ENCODE peak calls at places on chromosomes 4 and X, in nine cellular contexts. One of them, this sample, is unnamed.

GRCh38 chrX:734411-734810 is 103.8 kb downstream of the SHOX start:
- DNase-seq in stimulated activated CD8-positive, alpha-beta memory T cell treated with anti-CD3 and anti-CD28 coated beads, Interleukin-12 subunit alpha, Interleukin-12 subunit beta, amount 100 ng/mL, for 1 hour: no peak
- DNase-seq in activated CD4-positive, alpha-beta memory T cell treated with anti-CD3 and anti-CD28 coated beads for 36 hours: no peak
- DNase-seq in choroid plexus epithelial cell: no peak
- DNase-seq in RCC 7860: no peak
- DNase-seq in heart right ventricle: no peak
- DNase-seq in amniotic stem cell: no peak
- DNase-seq in fibroblast of gingiva: no peak
- DNase-seq in T-helper 9 cell: no peak
- DNase-seq in this sample: no peak

GRCh38 chr4:89753601-89754066 is 83.3 kb downstream of the SNCA start:
- DNase-seq in heart right ventricle: no peak
- DNase-seq in amniotic stem cell: peak; percentile 84
- DNase-seq in activated CD4-positive, alpha-beta memory T cell treated with anti-CD3 and anti-CD28 coated beads for 36 hours: no peak
- DNase-seq in fibroblast of gingiva: peak; percentile 99
- DNase-seq in stimulated activated CD8-positive, alpha-beta memory T cell treated with anti-CD3 and anti-CD28 coated beads, Interleukin-12 subunit alpha, Interleukin-12 subunit beta, amount 100 ng/mL, for 1 hour: no peak
- DNase-seq in choroid plexus epithelial cell: peak; percentile 99
- DNase-seq in RCC 7860: peak; percentile 89
- DNase-seq in T-helper 9 cell: no peak
- DNase-seq in this sample: no peak

GRCh38 chrX:7215842-7216241 is 67.9 kb upstream of the PUDP start:
- DNase-seq in amniotic stem cell: no peak
- DNase-seq in fibroblast of gingiva: peak; percentile 7
- DNase-seq in T-helper 9 cell: no peak
- DNase-seq in choroid plexus epithelial cell: no peak
- DNase-seq in stimulated activated CD8-positive, alpha-beta memory T cell treated with anti-CD3 and anti-CD28 coated beads, Interleukin-12 subunit alpha, Interleukin-12 subunit beta, amount 100 ng/mL, for 1 hour: no peak
- DNase-seq in RCC 7860: no peak
- DNase-seq in activated CD4-positive, alpha-beta memory T cell treated with anti-CD3 and anti-CD28 coated beads for 36 hours: no peak
- DNase-seq in heart right ventricle: no peak
- DNase-seq in this sample: no peak

GRCh38 chr4:40661803-40662202 is 32.1 kb upstream of the RBM47 start:
- DNase-seq in amniotic stem cell: no peak
- DNase-seq in fibroblast of gingiva: no peak
- DNase-seq in RCC 7860: no peak
- DNase-seq in choroid plexus epithelial cell: no peak
- DNase-seq in heart right ventricle: no peak
- DNase-seq in activated CD4-positive, alpha-beta memory T cell treated with anti-CD3 and anti-CD28 coated beads for 36 hours: no peak
- DNase-seq in T-helper 9 cell: no peak
- DNase-seq in stimulated activated CD8-positive, alpha-beta memory T cell treated with anti-CD3 and anti-CD28 coated beads, Interleukin-12 subunit alpha, Interleukin-12 subunit beta, amount 100 ng/mL, for 1 hour: no peak
- DNase-seq in this sample: no peak

GRCh38 chrX:24023972-24024664 is 2.9 kb downstream of the KLHL15 start:
- DNase-seq in choroid plexus epithelial cell: peak; percentile 17
- DNase-seq in activated CD4-positive, alpha-beta memory T cell treated with anti-CD3 and anti-CD28 coated beads for 36 hours: no peak
- DNase-seq in fibroblast of gingiva: peak; percentile 0
- DNase-seq in RCC 7860: no peak
- DNase-seq in amniotic stem cell: no peak
- DNase-seq in stimulated activated CD8-positive, alpha-beta memory T cell treated with anti-CD3 and anti-CD28 coated beads, Interleukin-12 subunit alpha, Interleukin-12 subunit beta, amount 100 ng/mL, for 1 hour: no peak
- DNase-seq in T-helper 9 cell: no peak
- DNase-seq in heart right ventricle: no peak
- DNase-seq in this sample: no peak

GRCh38 chrX:38513087-38513742 is 48.1 kb upstream of the TSPAN7 start:
- DNase-seq in fibroblast of gingiva: no peak
- DNase-seq in T-helper 9 cell: no peak
- DNase-seq in activated CD4-positive, alpha-beta memory T cell treated with anti-CD3 and anti-CD28 coated beads for 36 hours: no peak
- DNase-seq in heart right ventricle: no peak
- DNase-seq in choroid plexus epithelial cell: no peak
- DNase-seq in amniotic stem cell: no peak
- DNase-seq in RCC 7860: no peak
- DNase-seq in stimulated activated CD8-positive, alpha-beta memory T cell treated with anti-CD3 and anti-CD28 coated beads, Interleukin-12 subunit alpha, Interleukin-12 subunit beta, amount 100 ng/mL, for 1 hour: no peak
- DNase-seq in this sample: peak; percentile 10

GRCh38 chr4:40264995-40265909 is 68.4 kb downstream of the RHOH start:
- DNase-seq in RCC 7860: no peak
- DNase-seq in T-helper 9 cell: no peak
- DNase-seq in amniotic stem cell: no peak
- DNase-seq in fibroblast of gingiva: no peak
- DNase-seq in heart right ventricle: peak; percentile 37
- DNase-seq in stimulated activated CD8-positive, alpha-beta memory T cell treated with anti-CD3 and anti-CD28 coated beads, Interleukin-12 subunit alpha, Interleukin-12 subunit beta, amount 100 ng/mL, for 1 hour: no peak
- DNase-seq in activated CD4-positive, alpha-beta memory T cell treated with anti-CD3 and anti-CD28 coated beads for 36 hours: no peak
- DNase-seq in choroid plexus epithelial cell: peak; percentile 59
- DNase-seq in this sample: no peak

GRCh38 chr4:1948892-1949436 is 59.8 kb downstream of the NELFA start:
- DNase-seq in T-helper 9 cell: no peak
- DNase-seq in choroid plexus epithelial cell: no peak
- DNase-seq in activated CD4-positive, alpha-beta memory T cell treated with anti-CD3 and anti-CD28 coated beads for 36 hours: no peak
- DNase-seq in stimulated activated CD8-positive, alpha-beta memory T cell treated with anti-CD3 and anti-CD28 coated beads, Interleukin-12 subunit alpha, Interleukin-12 subunit beta, amount 100 ng/mL, for 1 hour: no peak
- DNase-seq in heart right ventricle: no peak
- DNase-seq in RCC 7860: no peak
- DNase-seq in amniotic stem cell: no peak
- DNase-seq in fibroblast of gingiva: no peak
- DNase-seq in this sample: no peak

GRCh38 chrX:13254076-13254785 is 65.6 kb downstream of the ATXN3L start:
- DNase-seq in heart right ventricle: no peak
- DNase-seq in activated CD4-positive, alpha-beta memory T cell treated with anti-CD3 and anti-CD28 coated beads for 36 hours: peak; percentile 28
- DNase-seq in amniotic stem cell: no peak
- DNase-seq in choroid plexus epithelial cell: peak; percentile 85
- DNase-seq in T-helper 9 cell: no peak
- DNase-seq in stimulated activated CD8-positive, alpha-beta memory T cell treated with anti-CD3 and anti-CD28 coated beads, Interleukin-12 subunit alpha, Interleukin-12 subunit beta, amount 100 ng/mL, for 1 hour: peak; percentile 3
- DNase-seq in RCC 7860: peak; percentile 5
- DNase-seq in fibroblast of gingiva: peak; percentile 9
- DNase-seq in this sample: no peak

GRCh38 chr4:189088783-189089182 is 851.9 kb upstream of the FRG1 start:
- DNase-seq in fibroblast of gingiva: no peak
- DNase-seq in amniotic stem cell: no peak
- DNase-seq in activated CD4-positive, alpha-beta memory T cell treated with anti-CD3 and anti-CD28 coated beads for 36 hours: no peak
- DNase-seq in RCC 7860: no peak
- DNase-seq in heart right ventricle: no peak
- DNase-seq in choroid plexus epithelial cell: no peak
- DNase-seq in stimulated activated CD8-positive, alpha-beta memory T cell treated with anti-CD3 and anti-CD28 coated beads, Interleukin-12 subunit alpha, Interleukin-12 subunit beta, amount 100 ng/mL, for 1 hour: no peak
- DNase-seq in T-helper 9 cell: no peak
- DNase-seq in this sample: no peak

GRCh38 chr4:182756161-182756690 is 161.0 kb downstream of the DCTD start:
- DNase-seq in activated CD4-positive, alpha-beta memory T cell treated with anti-CD3 and anti-CD28 coated beads for 36 hours: no peak
- DNase-seq in RCC 7860: no peak
- DNase-seq in fibroblast of gingiva: no peak
- DNase-seq in choroid plexus epithelial cell: no peak
- DNase-seq in heart right ventricle: no peak
- DNase-seq in amniotic stem cell: no peak
- DNase-seq in stimulated activated CD8-positive, alpha-beta memory T cell treated with anti-CD3 and anti-CD28 coated beads, Interleukin-12 subunit alpha, Interleukin-12 subunit beta, amount 100 ng/mL, for 1 hour: no peak
- DNase-seq in T-helper 9 cell: no peak
- DNase-seq in this sample: no peak

GRCh38 chrX:107728342-107729099 is 47.1 kb downstream of the TSC22D3 start:
- DNase-seq in stimulated activated CD8-positive, alpha-beta memory T cell treated with anti-CD3 and anti-CD28 coated beads, Interleukin-12 subunit alpha, Interleukin-12 subunit beta, amount 100 ng/mL, for 1 hour: no peak
- DNase-seq in RCC 7860: no peak
- DNase-seq in amniotic stem cell: no peak
- DNase-seq in fibroblast of gingiva: no peak
- DNase-seq in heart right ventricle: no peak
- DNase-seq in choroid plexus epithelial cell: no peak
- DNase-seq in activated CD4-positive, alpha-beta memory T cell treated with anti-CD3 and anti-CD28 coated beads for 36 hours: no peak
- DNase-seq in T-helper 9 cell: no peak
- DNase-seq in this sample: no peak

GRCh38 chr4:69773443-69773842 is 13.0 kb upstream of the SULT1B1 start:
- DNase-seq in choroid plexus epithelial cell: no peak
- DNase-seq in activated CD4-positive, alpha-beta memory T cell treated with anti-CD3 and anti-CD28 coated beads for 36 hours: no peak
- DNase-seq in heart right ventricle: no peak
- DNase-seq in stimulated activated CD8-positive, alpha-beta memory T cell treated with anti-CD3 and anti-CD28 coated beads, Interleukin-12 subunit alpha, Interleukin-12 subunit beta, amount 100 ng/mL, for 1 hour: no peak
- DNase-seq in T-helper 9 cell: no peak
- DNase-seq in fibroblast of gingiva: no peak
- DNase-seq in amniotic stem cell: no peak
- DNase-seq in RCC 7860: no peak
- DNase-seq in this sample: no peak

GRCh38 chr4:86916392-86916791 is 18.4 kb upstream of the AFF1 start:
- DNase-seq in fibroblast of gingiva: no peak
- DNase-seq in stimulated activated CD8-positive, alpha-beta memory T cell treated with anti-CD3 and anti-CD28 coated beads, Interleukin-12 subunit alpha, Interleukin-12 subunit beta, amount 100 ng/mL, for 1 hour: no peak
- DNase-seq in heart right ventricle: no peak
- DNase-seq in amniotic stem cell: no peak
- DNase-seq in T-helper 9 cell: no peak
- DNase-seq in choroid plexus epithelial cell: no peak
- DNase-seq in activated CD4-positive, alpha-beta memory T cell treated with anti-CD3 and anti-CD28 coated beads for 36 hours: no peak
- DNase-seq in RCC 7860: no peak
- DNase-seq in this sample: no peak

GRCh38 chr4:185311113-185311888 is 84.4 kb downstream of the LRP2BP start:
- DNase-seq in heart right ventricle: no peak
- DNase-seq in fibroblast of gingiva: no peak
- DNase-seq in choroid plexus epithelial cell: no peak
- DNase-seq in stimulated activated CD8-positive, alpha-beta memory T cell treated with anti-CD3 and anti-CD28 coated beads, Interleukin-12 subunit alpha, Interleukin-12 subunit beta, amount 100 ng/mL, for 1 hour: no peak
- DNase-seq in amniotic stem cell: no peak
- DNase-seq in T-helper 9 cell: no peak
- DNase-seq in RCC 7860: no peak
- DNase-seq in activated CD4-positive, alpha-beta memory T cell treated with anti-CD3 and anti-CD28 coated beads for 36 hours: no peak
- DNase-seq in this sample: no peak

GRCh38 chr4:127574643-127575042 is 58.1 kb upstream of the INTU start:
- DNase-seq in stimulated activated CD8-positive, alpha-beta memory T cell treated with anti-CD3 and anti-CD28 coated beads, Interleukin-12 subunit alpha, Interleukin-12 subunit beta, amount 100 ng/mL, for 1 hour: no peak
- DNase-seq in fibroblast of gingiva: no peak
- DNase-seq in amniotic stem cell: no peak
- DNase-seq in choroid plexus epithelial cell: no peak
- DNase-seq in RCC 7860: no peak
- DNase-seq in heart right ventricle: no peak
- DNase-seq in activated CD4-positive, alpha-beta memory T cell treated with anti-CD3 and anti-CD28 coated beads for 36 hours: no peak
- DNase-seq in T-helper 9 cell: no peak
- DNase-seq in this sample: no peak

GRCh38 chr4:86357608-86358007 is 2.2 kb downstream of the MAPK10 start:
- DNase-seq in amniotic stem cell: no peak
- DNase-seq in choroid plexus epithelial cell: peak; percentile 9
- DNase-seq in stimulated activated CD8-positive, alpha-beta memory T cell treated with anti-CD3 and anti-CD28 coated beads, Interleukin-12 subunit alpha, Interleukin-12 subunit beta, amount 100 ng/mL, for 1 hour: no peak
- DNase-seq in heart right ventricle: no peak
- DNase-seq in activated CD4-positive, alpha-beta memory T cell treated with anti-CD3 and anti-CD28 coated beads for 36 hours: no peak
- DNase-seq in RCC 7860: no peak
- DNase-seq in fibroblast of gingiva: no peak
- DNase-seq in T-helper 9 cell: no peak
- DNase-seq in this sample: no peak

GRCh38 chrX:105375816-105376215 is 155.3 kb upstream of the TEX13A start:
- DNase-seq in T-helper 9 cell: no peak
- DNase-seq in amniotic stem cell: no peak
- DNase-seq in choroid plexus epithelial cell: peak; percentile 85
- DNase-seq in heart right ventricle: no peak
- DNase-seq in activated CD4-positive, alpha-beta memory T cell treated with anti-CD3 and anti-CD28 coated beads for 36 hours: no peak
- DNase-seq in RCC 7860: no peak
- DNase-seq in fibroblast of gingiva: peak; percentile 24
- DNase-seq in stimulated activated CD8-positive, alpha-beta memory T cell treated with anti-CD3 and anti-CD28 coated beads, Interleukin-12 subunit alpha, Interleukin-12 subunit beta, amount 100 ng/mL, for 1 hour: no peak
- DNase-seq in this sample: no peak

GRCh38 chrX:21934414-21934813 is 6.1 kb upstream of the SMS start:
- DNase-seq in heart right ventricle: no peak
- DNase-seq in activated CD4-positive, alpha-beta memory T cell treated with anti-CD3 and anti-CD28 coated beads for 36 hours: no peak
- DNase-seq in RCC 7860: peak; percentile 32
- DNase-seq in stimulated activated CD8-positive, alpha-beta memory T cell treated with anti-CD3 and anti-CD28 coated beads, Interleukin-12 subunit alpha, Interleukin-12 subunit beta, amount 100 ng/mL, for 1 hour: no peak
- DNase-seq in fibroblast of gingiva: no peak
- DNase-seq in T-helper 9 cell: no peak
- DNase-seq in amniotic stem cell: no peak
- DNase-seq in choroid plexus epithelial cell: no peak
- DNase-seq in this sample: no peak

GRCh38 chrX:140091276-140091886 is 126.1 kb upstream of the CXorf66 start:
- DNase-seq in RCC 7860: no peak
- DNase-seq in activated CD4-positive, alpha-beta memory T cell treated with anti-CD3 and anti-CD28 coated beads for 36 hours: peak; percentile 43
- DNase-seq in T-helper 9 cell: peak; percentile 4
- DNase-seq in choroid plexus epithelial cell: no peak
- DNase-seq in heart right ventricle: peak; percentile 21
- DNase-seq in amniotic stem cell: no peak
- DNase-seq in stimulated activated CD8-positive, alpha-beta memory T cell treated with anti-CD3 and anti-CD28 coated beads, Interleukin-12 subunit alpha, Interleukin-12 subunit beta, amount 100 ng/mL, for 1 hour: no peak
- DNase-seq in fibroblast of gingiva: no peak
- DNase-seq in this sample: no peak

GRCh38 chrX:10769696-10770619 is 149.6 kb upstream of the MID1 start:
- DNase-seq in RCC 7860: no peak
- DNase-seq in choroid plexus epithelial cell: peak; percentile 62
- DNase-seq in fibroblast of gingiva: peak; percentile 57
- DNase-seq in activated CD4-positive, alpha-beta memory T cell treated with anti-CD3 and anti-CD28 coated beads for 36 hours: no peak
- DNase-seq in heart right ventricle: no peak
- DNase-seq in T-helper 9 cell: no peak
- DNase-seq in amniotic stem cell: peak; percentile 31
- DNase-seq in stimulated activated CD8-positive, alpha-beta memory T cell treated with anti-CD3 and anti-CD28 coated beads, Interleukin-12 subunit alpha, Interleukin-12 subunit beta, amount 100 ng/mL, for 1 hour: no peak
- DNase-seq in this sample: peak; percentile 35

GRCh38 chr4:47837582-47838294 is at the start of gene CORIN:
- DNase-seq in choroid plexus epithelial cell: no peak
- DNase-seq in heart right ventricle: peak; percentile 41
- DNase-seq in amniotic stem cell: no peak
- DNase-seq in RCC 7860: no peak
- DNase-seq in activated CD4-positive, alpha-beta memory T cell treated with anti-CD3 and anti-CD28 coated beads for 36 hours: peak; percentile 59
- DNase-seq in fibroblast of gingiva: no peak
- DNase-seq in stimulated activated CD8-positive, alpha-beta memory T cell treated with anti-CD3 and anti-CD28 coated beads, Interleukin-12 subunit alpha, Interleukin-12 subunit beta, amount 100 ng/mL, for 1 hour: no peak
- DNase-seq in T-helper 9 cell: peak; percentile 10
- DNase-seq in this sample: no peak

GRCh38 chr4:8303081-8303480 is 33.5 kb downstream of the HTRA3 start:
- DNase-seq in amniotic stem cell: no peak
- DNase-seq in RCC 7860: no peak
- DNase-seq in fibroblast of gingiva: no peak
- DNase-seq in T-helper 9 cell: no peak
- DNase-seq in stimulated activated CD8-positive, alpha-beta memory T cell treated with anti-CD3 and anti-CD28 coated beads, Interleukin-12 subunit alpha, Interleukin-12 subunit beta, amount 100 ng/mL, for 1 hour: no peak
- DNase-seq in heart right ventricle: no peak
- DNase-seq in choroid plexus epithelial cell: no peak
- DNase-seq in activated CD4-positive, alpha-beta memory T cell treated with anti-CD3 and anti-CD28 coated beads for 36 hours: no peak
- DNase-seq in this sample: no peak

GRCh38 chrX:39253551-39253950 is 452.3 kb downstream of the MID1IP1 start:
- DNase-seq in stimulated activated CD8-positive, alpha-beta memory T cell treated with anti-CD3 and anti-CD28 coated beads, Interleukin-12 subunit alpha, Interleukin-12 subunit beta, amount 100 ng/mL, for 1 hour: no peak
- DNase-seq in amniotic stem cell: no peak
- DNase-seq in choroid plexus epithelial cell: no peak
- DNase-seq in heart right ventricle: no peak
- DNase-seq in T-helper 9 cell: no peak
- DNase-seq in activated CD4-positive, alpha-beta memory T cell treated with anti-CD3 and anti-CD28 coated beads for 36 hours: peak; percentile 16
- DNase-seq in RCC 7860: peak; percentile 5
- DNase-seq in fibroblast of gingiva: no peak
- DNase-seq in this sample: no peak

GRCh38 chr4:78885598-78885997 is 53.6 kb downstream of the PAQR3 start:
- DNase-seq in amniotic stem cell: no peak
- DNase-seq in fibroblast of gingiva: no peak
- DNase-seq in RCC 7860: no peak
- DNase-seq in activated CD4-positive, alpha-beta memory T cell treated with anti-CD3 and anti-CD28 coated beads for 36 hours: no peak
- DNase-seq in choroid plexus epithelial cell: no peak
- DNase-seq in stimulated activated CD8-positive, alpha-beta memory T cell treated with anti-CD3 and anti-CD28 coated beads, Interleukin-12 subunit alpha, Interleukin-12 subunit beta, amount 100 ng/mL, for 1 hour: no peak
- DNase-seq in heart right ventricle: no peak
- DNase-seq in T-helper 9 cell: no peak
- DNase-seq in this sample: no peak